ENCODE peak calls at places on chromosomes 3 and 15, in ten cellular contexts. One of them, this sample, is unnamed.

GRCh38 chr3:171833775-171834460 is 9.2 kb upstream of the TMEM212 start:
- DNase-seq in bronchial epithelial cell: peak
- DNase-seq in GM10248: peak
- DNase-seq in endodermal cell: no peak
- DNase-seq in tibial artery: no peak
- DNase-seq in ovary: no peak
- DNase-seq in astrocyte: peak
- DNase-seq in fibroblast of mammary gland: peak
- DNase-seq in stomach: no peak
- DNase-seq in tibial nerve: no peak
- DNase-seq in this sample: no peak

GRCh38 chr3:115071122-115071521 is 76.0 kb downstream of the ZBTB20 start:
- DNase-seq in tibial artery: no peak
- DNase-seq in astrocyte: peak
- DNase-seq in fibroblast of mammary gland: no peak
- DNase-seq in ovary: no peak
- DNase-seq in GM10248: no peak
- DNase-seq in endodermal cell: no peak
- DNase-seq in bronchial epithelial cell: no peak
- DNase-seq in stomach: no peak
- DNase-seq in tibial nerve: no peak
- DNase-seq in this sample: no peak

GRCh38 chr3:50554553-50554952 is 13.0 kb downstream of the C3orf18 start:
- DNase-seq in endodermal cell: no peak
- DNase-seq in GM10248: no peak
- DNase-seq in bronchial epithelial cell: no peak
- DNase-seq in ovary: no peak
- DNase-seq in astrocyte: no peak
- DNase-seq in tibial nerve: no peak
- DNase-seq in fibroblast of mammary gland: no peak
- DNase-seq in stomach: no peak
- DNase-seq in tibial artery: no peak
- DNase-seq in this sample: no peak

GRCh38 chr3:144112437-144112836 is 140.8 kb downstream of the DIPK2A start:
- DNase-seq in stomach: no peak
- DNase-seq in tibial nerve: no peak
- DNase-seq in tibial artery: no peak
- DNase-seq in ovary: no peak
- DNase-seq in fibroblast of mammary gland: no peak
- DNase-seq in GM10248: no peak
- DNase-seq in bronchial epithelial cell: no peak
- DNase-seq in endodermal cell: no peak
- DNase-seq in astrocyte: no peak
- DNase-seq in this sample: no peak

GRCh38 chr3:48896991-48897390 is 1.7 kb downstream of the SLC25A20 start:
- DNase-seq in fibroblast of mammary gland: no peak
- DNase-seq in tibial nerve: no peak
- DNase-seq in stomach: no peak
- DNase-seq in GM10248: no peak
- DNase-seq in ovary: no peak
- DNase-seq in bronchial epithelial cell: no peak
- DNase-seq in endodermal cell: no peak
- DNase-seq in astrocyte: no peak
- DNase-seq in tibial artery: no peak
- DNase-seq in this sample: no peak

GRCh38 chr3:9088431-9089353 is 125.4 kb upstream of the RAD18 start:
- DNase-seq in astrocyte: peak
- DNase-seq in ovary: no peak
- DNase-seq in stomach: peak
- DNase-seq in GM10248: no peak
- DNase-seq in bronchial epithelial cell: peak
- DNase-seq in fibroblast of mammary gland: peak
- DNase-seq in tibial nerve: no peak
- DNase-seq in endodermal cell: peak
- DNase-seq in tibial artery: peak
- DNase-seq in this sample: no peak

GRCh38 chr3:197206913-197207312 is 91.5 kb downstream of the DLG1 start:
- DNase-seq in fibroblast of mammary gland: no peak
- DNase-seq in tibial artery: no peak
- DNase-seq in stomach: no peak
- DNase-seq in ovary: no peak
- DNase-seq in bronchial epithelial cell: no peak
- DNase-seq in GM10248: no peak
- DNase-seq in astrocyte: no peak
- DNase-seq in endodermal cell: no peak
- DNase-seq in tibial nerve: no peak
- DNase-seq in this sample: no peak

GRCh38 chr15:84033793-84034553 is 201.6 kb upstream of the GOLGA6L4 start:
- DNase-seq in bronchial epithelial cell: no peak
- DNase-seq in ovary: no peak
- DNase-seq in tibial nerve: no peak
- DNase-seq in tibial artery: no peak
- DNase-seq in GM10248: no peak
- DNase-seq in astrocyte: no peak
- DNase-seq in fibroblast of mammary gland: peak
- DNase-seq in endodermal cell: no peak
- DNase-seq in stomach: no peak
- DNase-seq in this sample: no peak

GRCh38 chr15:99508807-99509311 is 56.9 kb upstream of the MEF2A start:
- DNase-seq in bronchial epithelial cell: no peak
- DNase-seq in GM10248: no peak
- DNase-seq in astrocyte: no peak
- DNase-seq in tibial nerve: no peak
- DNase-seq in tibial artery: no peak
- DNase-seq in ovary: no peak
- DNase-seq in stomach: no peak
- DNase-seq in fibroblast of mammary gland: no peak
- DNase-seq in endodermal cell: no peak
- DNase-seq in this sample: no peak

GRCh38 chr15:33963831-33964664 is 4.2 kb upstream of the CHRM5 start:
- DNase-seq in GM10248: peak
- DNase-seq in ovary: no peak
- DNase-seq in tibial nerve: no peak
- DNase-seq in stomach: no peak
- DNase-seq in endodermal cell: no peak
- DNase-seq in fibroblast of mammary gland: peak
- DNase-seq in bronchial epithelial cell: peak
- DNase-seq in astrocyte: peak
- DNase-seq in tibial artery: no peak
- DNase-seq in this sample: no peak

GRCh38 chr3:121896823-121897222 is 2.6 kb downstream of the SLC15A2 start:
- DNase-seq in bronchial epithelial cell: peak
- DNase-seq in stomach: no peak
- DNase-seq in endodermal cell: no peak
- DNase-seq in tibial artery: no peak
- DNase-seq in fibroblast of mammary gland: no peak
- DNase-seq in GM10248: no peak
- DNase-seq in tibial nerve: no peak
- DNase-seq in astrocyte: no peak
- DNase-seq in ovary: no peak
- DNase-seq in this sample: no peak

GRCh38 chr3:50623840-50624474 is 7.0 kb downstream of the MAPKAPK3 start:
- DNase-seq in fibroblast of mammary gland: no peak
- DNase-seq in astrocyte: no peak
- DNase-seq in tibial nerve: no peak
- DNase-seq in stomach: no peak
- DNase-seq in bronchial epithelial cell: no peak
- DNase-seq in endodermal cell: no peak
- DNase-seq in ovary: no peak
- DNase-seq in GM10248: peak
- DNase-seq in tibial artery: no peak
- DNase-seq in this sample: no peak

GRCh38 chr3:186496016-186496415 is 48.2 kb downstream of the CRYGS start:
- DNase-seq in ovary: no peak
- DNase-seq in astrocyte: no peak
- DNase-seq in tibial artery: no peak
- DNase-seq in bronchial epithelial cell: no peak
- DNase-seq in endodermal cell: peak
- DNase-seq in GM10248: no peak
- DNase-seq in fibroblast of mammary gland: no peak
- DNase-seq in stomach: no peak
- DNase-seq in tibial nerve: no peak
- DNase-seq in this sample: no peak

GRCh38 chr15:74613089-74613952 is 2.3 kb upstream of the CLK3 start:
- DNase-seq in tibial artery: no peak
- DNase-seq in endodermal cell: no peak
- DNase-seq in fibroblast of mammary gland: no peak
- DNase-seq in bronchial epithelial cell: no peak
- DNase-seq in ovary: no peak
- DNase-seq in GM10248: no peak
- DNase-seq in astrocyte: no peak
- DNase-seq in stomach: no peak
- DNase-seq in tibial nerve: no peak
- DNase-seq in this sample: no peak

GRCh38 chr3:48648188-48648850 is 13.1 kb upstream of the SLC26A6 start:
- DNase-seq in ovary: no peak
- DNase-seq in astrocyte: no peak
- DNase-seq in fibroblast of mammary gland: no peak
- DNase-seq in endodermal cell: no peak
- DNase-seq in tibial artery: no peak
- DNase-seq in stomach: no peak
- DNase-seq in tibial nerve: no peak
- DNase-seq in bronchial epithelial cell: no peak
- DNase-seq in GM10248: no peak
- DNase-seq in this sample: no peak

GRCh38 chr3:148794357-148794756 is 33.3 kb upstream of the CPB1 start:
- DNase-seq in bronchial epithelial cell: no peak
- DNase-seq in astrocyte: no peak
- DNase-seq in fibroblast of mammary gland: peak
- DNase-seq in stomach: no peak
- DNase-seq in tibial nerve: no peak
- DNase-seq in endodermal cell: no peak
- DNase-seq in ovary: no peak
- DNase-seq in GM10248: no peak
- DNase-seq in tibial artery: no peak
- DNase-seq in this sample: no peak

GRCh38 chr15:90104551-90104950 is 2.3 kb upstream of the IDH2 start:
- DNase-seq in tibial artery: no peak
- DNase-seq in astrocyte: no peak
- DNase-seq in GM10248: no peak
- DNase-seq in stomach: peak
- DNase-seq in ovary: no peak
- DNase-seq in fibroblast of mammary gland: no peak
- DNase-seq in tibial nerve: no peak
- DNase-seq in endodermal cell: no peak
- DNase-seq in bronchial epithelial cell: peak
- DNase-seq in this sample: no peak

GRCh38 chr3:157074490-157074889 is 85.5 kb downstream of the CCNL1 start:
- DNase-seq in tibial nerve: no peak
- DNase-seq in tibial artery: no peak
- DNase-seq in bronchial epithelial cell: no peak
- DNase-seq in GM10248: no peak
- DNase-seq in stomach: no peak
- DNase-seq in fibroblast of mammary gland: no peak
- DNase-seq in endodermal cell: no peak
- DNase-seq in astrocyte: no peak
- DNase-seq in ovary: no peak
- DNase-seq in this sample: no peak

GRCh38 chr3:17041009-17041408 is 156.3 kb downstream of the PLCL2 start:
- DNase-seq in GM10248: no peak
- DNase-seq in tibial nerve: no peak
- DNase-seq in astrocyte: peak
- DNase-seq in tibial artery: no peak
- DNase-seq in fibroblast of mammary gland: no peak
- DNase-seq in bronchial epithelial cell: no peak
- DNase-seq in stomach: no peak
- DNase-seq in ovary: no peak
- DNase-seq in endodermal cell: no peak
- DNase-seq in this sample: no peak

DNA sequence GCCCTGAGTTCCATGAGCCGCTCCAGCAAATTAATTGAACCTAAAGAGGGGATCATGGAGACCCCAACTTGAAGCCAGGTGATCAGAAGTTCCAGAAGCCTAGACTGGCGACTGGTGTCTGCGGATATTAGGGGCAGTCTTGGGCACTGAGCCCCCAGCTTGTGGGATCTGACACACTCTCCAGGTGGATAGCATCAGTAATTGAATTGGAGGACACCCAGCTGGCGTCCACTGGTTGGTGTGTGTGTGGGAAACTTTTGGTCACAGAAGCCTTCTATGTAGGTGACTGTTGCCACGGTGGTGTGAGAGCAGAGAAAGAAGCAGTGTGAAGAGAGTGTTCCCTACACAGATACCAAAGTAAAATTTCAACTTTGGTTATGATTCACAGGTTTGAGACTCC is 106.0 kb upstream of the ADPGK start:
- DNase-seq in astrocyte: no peak
- DNase-seq in bronchial epithelial cell: no peak
- DNase-seq in tibial nerve: no peak
- DNase-seq in fibroblast of mammary gland: no peak
- DNase-seq in endodermal cell: no peak
- DNase-seq in GM10248: no peak
- DNase-seq in stomach: no peak
- DNase-seq in tibial artery: no peak
- DNase-seq in ovary: no peak
- DNase-seq in this sample: no peak
- TF ChIP-seq CTCF in astrocyte: no peak
- TF ChIP-seq CTCF in bronchial epithelial cell: no peak
- TF ChIP-seq CTCF in tibial nerve: no peak
- TF ChIP-seq CTCF in fibroblast of mammary gland: no peak
- TF ChIP-seq CTCF in endodermal cell: no peak
- TF ChIP-seq CTCF in GM10248: no peak
- TF ChIP-seq CTCF in stomach: no peak
- TF ChIP-seq CTCF in tibial artery: no peak
- TF ChIP-seq CTCF in ovary: no peak
- TF ChIP-seq CTCF in this sample: no peak

GRCh38 chr3:168030488-168031054 is 65.2 kb downstream of the GOLIM4 start:
- DNase-seq in fibroblast of mammary gland: peak
- DNase-seq in bronchial epithelial cell: no peak
- DNase-seq in tibial nerve: no peak
- DNase-seq in endodermal cell: no peak
- DNase-seq in GM10248: no peak
- DNase-seq in tibial artery: no peak
- DNase-seq in astrocyte: no peak
- DNase-seq in ovary: no peak
- DNase-seq in stomach: no peak
- DNase-seq in this sample: no peak
- TF ChIP-seq CTCF in fibroblast of mammary gland: no peak
- TF ChIP-seq CTCF in bronchial epithelial cell: no peak
- TF ChIP-seq CTCF in tibial nerve: no peak
- TF ChIP-seq CTCF in endodermal cell: no peak
- TF ChIP-seq CTCF in GM10248: no peak
- TF ChIP-seq CTCF in tibial artery: no peak
- TF ChIP-seq CTCF in astrocyte: no peak
- TF ChIP-seq CTCF in ovary: no peak
- TF ChIP-seq CTCF in stomach: no peak
- TF ChIP-seq CTCF in this sample: no peak

GRCh38 chr3:63588897-63589296 is 63.6 kb upstream of the SNTN start:
- DNase-seq in astrocyte: no peak
- DNase-seq in GM10248: no peak
- DNase-seq in stomach: no peak
- DNase-seq in tibial artery: no peak
- DNase-seq in endodermal cell: no peak
- DNase-seq in fibroblast of mammary gland: no peak
- DNase-seq in bronchial epithelial cell: no peak
- DNase-seq in tibial nerve: no peak
- DNase-seq in ovary: no peak
- DNase-seq in this sample: no peak
- TF ChIP-seq CTCF in astrocyte: no peak
- TF ChIP-seq CTCF in GM10248: no peak
- TF ChIP-seq CTCF in stomach: no peak
- TF ChIP-seq CTCF in tibial artery: no peak
- TF ChIP-seq CTCF in endodermal cell: peak
- TF ChIP-seq CTCF in fibroblast of mammary gland: no peak
- TF ChIP-seq CTCF in bronchial epithelial cell: peak
- TF ChIP-seq CTCF in tibial nerve: no peak
- TF ChIP-seq CTCF in ovary: no peak
- TF ChIP-seq CTCF in this sample: no peak

GRCh38 chr3:20739814-20740213 is 553.8 kb upstream of the SGO1 start:
- DNase-seq in tibial nerve: no peak
- DNase-seq in fibroblast of mammary gland: peak
- DNase-seq in GM10248: no peak
- DNase-seq in bronchial epithelial cell: no peak
- DNase-seq in astrocyte: no peak
- DNase-seq in stomach: no peak
- DNase-seq in ovary: no peak
- DNase-seq in endodermal cell: no peak
- DNase-seq in tibial artery: no peak
- DNase-seq in this sample: no peak
- TF ChIP-seq CTCF in tibial nerve: no peak
- TF ChIP-seq CTCF in fibroblast of mammary gland: peak
- TF ChIP-seq CTCF in GM10248: no peak
- TF ChIP-seq CTCF in bronchial epithelial cell: no peak
- TF ChIP-seq CTCF in astrocyte: no peak
- TF ChIP-seq CTCF in stomach: no peak
- TF ChIP-seq CTCF in ovary: no peak
- TF ChIP-seq CTCF in endodermal cell: no peak
- TF ChIP-seq CTCF in tibial artery: no peak
- TF ChIP-seq CTCF in this sample: no peak

This sample was measured in lower lobe of right lung.